ENCODE peak calls at places on chromosome 9, in four cellular contexts. Q is K562, T is SK-N-SH, Y is HepG2. X is an unnamed sample.

GRCh38 chr9:107739601-107740082 is 250.1 kb upstream of the KLF4 start:
- DNase-seq in Q (no peak), T (no peak), Y (no peak), X (no peak)

GRCh38 chr9:36772449-36773370 is 200.0 kb downstream of the MELK start:
- DNase-seq in Y (no peak), Q (no peak), T (no peak), X (no peak)

GRCh38 chr9:6899274-6899673 is 141.5 kb downstream of the KDM4C start:
- DNase-seq in Y (peak), Q (no peak), T (no peak), X (no peak)

GRCh38 chr9:19074836-19075235 is 25.6 kb downstream of the RRAGA start:
- DNase-seq in Q (no peak), Y (peak), T (no peak), X (no peak)

GRCh38 chr9:134352247-134352933 is 26.1 kb downstream of the RXRA start:
- DNase-seq in Q (no peak), T (no peak), Y (no peak), X (no peak)

GRCh38 chr9:83596899-83597504 is 25.9 kb upstream of the IDNK start:
- DNase-seq in T (peak), Q (peak), Y (no peak), X (peak)

GRCh38 chr9:129405089-129405830 is 215.6 kb downstream of the C9orf50 start:
- DNase-seq in T (no peak), Y (peak), Q (no peak), X (no peak)

GRCh38 chr9:91740713-91741112 is 209.3 kb downstream of the ROR2 start:
- DNase-seq in Q (no peak), Y (no peak), T (no peak), X (no peak)

GRCh38 chr9:20304001-20304400 is 318.3 kb downstream of the MLLT3 start:
- DNase-seq in Q (no peak), T (peak), Y (no peak), X (no peak)

GRCh38 chr9:15239816-15240215 is 67.2 kb downstream of the TTC39B start:
- DNase-seq in Y (no peak), Q (no peak), T (no peak), X (no peak)

GRCh38 chr9:117081641-117082317 is 333.1 kb downstream of the ASTN2 start:
- DNase-seq in Q (no peak), T (peak), Y (no peak), X (no peak)

GRCh38 chr9:96382175-96382574 is 1.3 kb downstream of the SLC35D2 start:
- DNase-seq in Q (no peak), T (no peak), Y (peak), X (no peak)

GRCh38 chr9:96491079-96491879 is 41.3 kb downstream of the HABP4 start:
- DNase-seq in Y (peak), Q (no peak), T (no peak), X (no peak)

GRCh38 chr9:94157408-94157801 is 73.1 kb downstream of the PTPDC1 start:
- DNase-seq in Y (no peak), Q (no peak), T (no peak), X (no peak)

GRCh38 chr9:21970001-21970799 is 24.0 kb downstream of the CDKN2A start:
- DNase-seq in Q (no peak), T (no peak), Y (no peak), X (no peak)

GRCh38 chr9:18473551-18474279 is at the start of gene ADAMTSL1:
- DNase-seq in Q (no peak), Y (no peak), T (peak), X (no peak)

GRCh38 chr9:97309260-97309659 is 1.8 kb downstream of the CCDC180 start:
- DNase-seq in T (no peak), Y (no peak), Q (no peak), X (no peak)

GRCh38 chr9:133477992-133478850 is 678 bp downstream of the SLC2A6 start:
- DNase-seq in T (no peak), Q (no peak), Y (peak), X (peak)

GRCh38 chr9:132948482-132949050 is 4.2 kb upstream of the TSC1 start:
- DNase-seq in T (no peak), Q (no peak), Y (no peak), X (no peak)

GRCh38 chr9:132591751-132592314 is 9.4 kb downstream of the BARHL1 start:
- DNase-seq in T (no peak), Y (no peak), Q (no peak), X (no peak)

GRCh38 chr9:134807726-134808125 is 72.9 kb upstream of the FCN2 start:
- DNase-seq in Q (no peak), T (no peak), Y (no peak), X (no peak)

GRCh38 chr9:88789785-88790184 is 201.5 kb upstream of the S1PR3 start:
- DNase-seq in Y (no peak), Q (no peak), T (no peak), X (no peak)

GRCh38 chr9:116673375-116673774 is 13.7 kb upstream of the TRIM32 start:
- DNase-seq in T (no peak), Q (no peak), Y (no peak), X (no peak)

GRCh38 chr9:15211994-15212501 is 95.0 kb downstream of the TTC39B start:
- DNase-seq in Q (no peak), T (no peak), Y (peak), X (no peak)

GRCh38 chr9:129170229-129170628 is 7.8 kb downstream of the IER5L start:
- DNase-seq in Q (no peak), T (no peak), Y (no peak), X (no peak)

GRCh38 chr9:136564379-136564988 is 18.6 kb upstream of the NOTCH1 start:
- DNase-seq in Q (no peak), Y (no peak), T (no peak), X (peak)

GRCh38 chr9:87336914-87337333 is 160.7 kb upstream of the DAPK1 start:
- DNase-seq in Y (peak), T (peak), Q (peak), X (no peak)

GRCh38 chr9:130938652-130939404 is at the start of gene FIBCD1:
- DNase-seq in Q (peak), Y (no peak), T (peak), X (peak)

GRCh38 chr9:120532891-120533290 is 47.1 kb downstream of the CDK5RAP2 start:
- DNase-seq in T (no peak), Y (no peak), Q (no peak), X (no peak)

GRCh38 chr9:135098400-135099105 is 11.1 kb downstream of the OLFM1 start:
- DNase-seq in Y (no peak), Q (peak), T (no peak), X (no peak)

GRCh38 chr9:122031157-122031556 is 62.0 kb downstream of the TTLL11 start:
- DNase-seq in Y (no peak), T (no peak), Q (no peak), X (no peak)

GRCh38 chr9:14356376-14356775 is 42.4 kb upstream of the NFIB start:
- DNase-seq in Y (no peak), T (peak), Q (no peak), X (no peak)

GRCh38 chr9:74951725-74952151 is 974 bp downstream of the C9orf40 start:
- DNase-seq in T (peak), Y (peak), Q (peak), X (no peak)

GRCh38 chr9:85605905-85606304 is 135.8 kb downstream of the AGTPBP1 start:
- DNase-seq in Q (no peak), T (no peak), Y (no peak), X (no peak)

GRCh38 chr9:85615792-85616191 is 126.0 kb downstream of the AGTPBP1 start:
- DNase-seq in Q (no peak), Y (no peak), T (no peak), X (no peak)

DNA sequence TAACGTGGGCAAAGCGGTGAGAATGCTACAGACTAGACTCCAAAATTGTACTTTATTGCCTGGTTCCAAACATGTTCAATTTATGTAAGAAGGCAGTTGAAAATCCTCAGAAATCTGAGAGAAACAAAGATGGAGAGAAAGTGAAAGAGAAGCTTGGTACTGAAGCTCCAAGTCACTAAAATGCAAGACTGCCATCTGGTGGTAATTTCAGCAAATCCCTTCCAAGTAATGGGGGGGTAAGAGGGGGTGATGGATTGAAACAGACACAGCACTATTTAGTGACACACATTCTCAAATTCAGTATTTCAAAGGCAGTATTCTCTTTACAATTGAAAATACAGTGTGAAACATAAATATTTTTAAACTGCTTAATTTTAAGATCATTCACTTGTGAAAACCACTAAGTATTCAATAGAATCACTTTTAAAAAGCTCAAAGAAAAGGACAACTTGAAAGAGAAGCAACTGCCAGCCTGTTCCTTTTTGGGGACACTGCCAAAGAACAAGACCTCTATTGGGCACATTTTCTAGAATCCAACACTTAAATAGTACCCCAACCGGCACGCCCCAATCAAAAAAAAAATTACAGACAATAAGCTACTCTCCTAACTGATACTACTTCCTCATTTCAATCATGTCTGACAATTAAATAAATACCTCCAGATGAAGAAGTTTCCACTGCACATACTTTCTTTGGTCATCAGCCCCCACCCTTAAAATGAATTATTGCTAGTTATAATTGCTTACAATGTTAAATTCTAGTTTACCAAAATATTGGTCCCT is 131.5 kb downstream of the AGTPBP1 start:
- DNase-seq in T (peak), Q (peak), Y (peak), X (peak)
- TF ChIP-seq TAF1 in T (no peak), Q (no peak), Y (no peak), X (no peak)

DNA sequence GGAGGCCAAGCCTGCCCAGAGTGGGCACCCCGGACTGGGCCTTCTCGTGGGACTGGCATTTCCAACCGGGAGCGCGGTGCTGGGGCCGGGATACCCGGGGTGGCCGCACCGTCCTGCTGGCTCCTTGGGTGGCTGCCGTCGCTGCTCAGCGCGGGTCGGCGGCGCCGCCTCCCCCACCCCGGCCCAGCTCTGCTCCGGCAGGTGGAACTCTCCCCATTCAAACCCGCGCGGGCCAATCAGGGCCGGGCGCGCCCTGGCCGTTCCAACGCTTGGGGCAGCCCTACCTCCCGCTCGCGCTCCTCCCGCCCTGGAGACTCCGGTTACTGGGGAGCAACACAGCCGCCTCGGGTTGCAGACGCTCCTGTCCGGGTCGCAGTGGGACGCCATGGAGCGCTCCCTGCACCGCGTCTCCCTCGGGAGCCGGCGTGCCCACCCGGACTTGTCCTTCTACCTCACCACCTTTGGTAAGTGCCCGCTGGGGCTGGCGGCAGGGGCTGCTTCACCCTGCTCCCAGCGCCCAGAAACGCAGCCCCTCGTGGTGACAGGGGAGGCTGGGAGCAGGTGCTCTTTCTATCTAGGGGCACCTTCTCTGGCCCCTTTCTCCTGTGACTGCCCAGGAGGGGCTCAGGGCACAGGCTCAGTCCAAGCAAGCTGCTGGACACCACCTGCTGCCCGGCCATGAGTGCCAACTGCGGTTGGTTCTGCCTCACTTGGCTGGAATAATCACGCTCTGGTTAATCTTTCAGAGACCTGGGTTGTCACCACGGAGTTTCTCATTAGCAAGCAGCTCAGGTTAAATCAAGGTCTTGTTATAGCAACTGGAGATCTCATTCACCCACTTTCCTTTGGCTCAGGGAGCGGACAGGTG is at the start of gene RGS3:
- DNase-seq in Y (peak), T (no peak), Q (no peak), X (no peak)
- TF ChIP-seq TAF1 in Y (peak), T (no peak), Q (no peak), X (no peak)

DNA sequence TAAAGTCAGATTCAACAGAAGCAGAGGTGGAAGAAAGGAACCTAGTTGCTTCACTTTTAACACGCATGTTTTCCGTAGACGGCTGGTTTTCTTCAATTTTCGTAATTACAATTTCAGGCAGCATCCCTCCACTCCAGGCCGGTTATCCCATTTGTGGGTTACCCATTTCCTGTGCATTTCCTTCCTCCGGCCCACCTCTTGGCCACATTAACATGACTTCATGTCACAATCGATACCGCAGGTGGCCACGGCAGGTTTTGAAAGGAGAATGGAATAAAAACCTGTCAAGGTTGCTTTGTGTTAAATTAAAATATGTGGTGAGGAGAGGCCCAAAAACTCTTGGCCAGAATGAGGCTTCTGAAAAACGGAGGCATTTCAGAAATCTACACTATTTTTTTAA is 130.2 kb downstream of the PCSK5 start:
- DNase-seq in Y (no peak), T (no peak), Q (no peak), X (no peak)
- TF ChIP-seq TAF1 in Y (no peak), T (no peak), Q (no peak), X (no peak)

DNA sequence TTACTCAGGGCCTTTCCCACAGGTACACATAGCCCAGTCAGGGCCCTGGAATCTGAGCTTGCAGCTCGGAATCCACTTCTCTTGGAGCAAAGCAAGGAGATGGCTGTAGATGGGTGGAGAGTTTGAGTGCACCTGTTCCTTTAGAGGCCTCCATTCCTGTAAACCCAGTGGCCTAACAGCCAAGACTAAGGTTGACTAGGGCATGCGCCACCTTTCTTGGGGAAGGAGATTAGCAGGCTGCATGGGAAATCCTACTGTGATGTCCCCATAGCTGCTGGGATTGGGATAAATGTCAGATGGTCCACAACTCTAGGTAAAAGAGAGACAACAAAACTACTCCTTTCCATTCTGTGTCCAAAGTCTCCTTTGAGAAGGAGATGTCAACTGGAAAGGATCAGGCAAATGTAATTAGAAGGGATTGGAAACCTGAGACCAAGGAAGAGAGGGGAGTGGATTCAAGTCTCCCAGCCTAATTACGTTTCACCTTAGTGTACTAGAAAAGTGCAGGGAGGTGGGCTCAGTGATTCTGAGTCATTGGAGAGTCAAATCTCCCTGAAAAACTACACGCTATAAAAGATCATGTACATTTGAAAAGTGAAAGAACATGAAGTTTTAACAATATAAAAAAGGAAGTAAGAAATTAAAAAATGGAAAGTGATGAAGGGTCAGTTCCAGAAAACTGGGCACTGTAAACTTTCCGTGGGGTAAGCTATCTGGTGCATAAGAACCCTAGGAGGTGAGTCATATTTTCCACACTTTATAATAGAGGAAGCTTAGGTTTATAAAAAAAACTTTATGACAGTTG is 104.2 kb downstream of the SEC61B start:
- DNase-seq in Q (peak), T (no peak), Y (no peak), X (no peak)
- TF ChIP-seq TAF1 in Q (no peak), T (no peak), Y (no peak), X (no peak)

DNA sequence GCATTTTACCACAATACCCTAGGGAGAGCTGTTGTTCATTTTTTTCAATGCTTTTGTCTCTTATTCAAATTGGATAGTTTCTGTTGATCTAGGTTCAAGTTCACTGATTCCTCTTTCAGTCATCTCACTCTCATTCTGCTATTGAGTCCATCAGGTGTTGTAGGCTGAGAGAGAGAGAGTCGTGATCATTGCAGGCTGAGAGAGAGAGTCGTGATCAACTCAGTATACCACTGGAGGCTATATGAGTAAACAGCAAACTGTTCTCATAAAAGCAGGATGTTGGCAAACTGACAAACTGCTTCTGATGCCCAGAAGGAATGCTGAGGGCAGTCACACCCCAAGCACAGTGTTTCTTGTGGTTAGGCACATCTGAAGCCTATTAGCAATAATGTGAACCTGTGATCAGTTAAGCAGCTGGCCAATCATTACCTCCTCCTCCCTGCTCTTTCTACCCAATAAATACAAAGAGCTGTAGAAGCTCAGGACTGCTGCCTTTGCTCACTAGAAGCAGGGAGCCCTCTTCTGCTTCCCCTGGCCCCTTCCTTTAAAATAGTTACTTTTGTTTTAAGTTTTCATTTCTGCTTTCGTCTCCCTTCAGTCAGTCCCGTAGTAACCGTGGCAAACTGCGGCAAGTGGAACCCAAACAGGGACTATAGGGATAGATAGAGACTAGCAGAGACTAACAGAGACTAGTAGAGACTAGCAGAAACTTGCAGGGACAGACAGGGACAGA is 476.1 kb upstream of the ACO1 start:
- DNase-seq in Y (no peak), T (no peak), Q (no peak), X (no peak)
- TF ChIP-seq TAF1 in Y (no peak), T (no peak), Q (no peak), X (no peak)

DNA sequence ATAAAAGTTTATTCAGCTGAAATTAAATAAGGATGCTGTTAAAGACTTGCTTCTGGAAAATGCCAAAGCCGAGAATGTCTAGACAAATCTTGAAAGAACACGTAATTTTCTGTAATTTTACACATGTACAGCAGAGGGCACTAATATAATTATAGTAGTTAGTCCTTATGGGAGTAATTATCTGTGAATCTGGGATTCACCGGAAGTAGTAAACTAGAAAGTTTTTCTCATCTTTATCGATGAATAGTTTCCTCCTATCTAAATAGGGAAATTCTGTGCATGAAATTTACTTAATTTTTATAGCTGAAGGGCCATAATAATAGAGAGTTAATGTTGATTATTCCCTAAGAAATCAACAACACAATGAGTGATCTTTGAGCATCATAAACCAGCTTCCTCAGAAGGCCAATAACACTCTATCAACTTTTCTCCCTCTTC is 18.4 kb upstream of the CNTLN start:
- DNase-seq in Y (peak), T (peak), Q (no peak), X (no peak)
- TF ChIP-seq TAF1 in Y (no peak), T (no peak), Q (no peak), X (no peak)